ENCODE peak calls at places on chromosomes 7 and 10, in six cellular contexts. L is T-cell; G is stimulated activated naive B cell treated with anti-CD40 and anti-IgM and Interleukin-4, amounts not matched to agents 10 μg/mL and 1 μg/mL and 100 μg/mL, for 72 hours; J is COLO829; X is T-helper 2 cell; D is WTC11. R is an unnamed sample.

GRCh38 chr7:92306153-92306552 is 60.4 kb downstream of the ANKIB1 start:
- DNase-seq in L (no peak), G (no peak), J (no peak), X (no peak), D (no peak), R (no peak)

GRCh38 chr7:101160917-101161316 is 4.5 kb downstream of the VGF start:
- DNase-seq in L (no peak), G (no peak), J (no peak), X (no peak), D (no peak), R (no peak)

GRCh38 chr10:23095966-23096813 is 811 bp downstream of the MSRB2 start:
- DNase-seq in L (peak), G (peak), J (no peak), X (no peak), D (peak), R (no peak)

GRCh38 chr10:48613015-48613414 is 8.1 kb upstream of the ARHGAP22 start:
- DNase-seq in L (no peak), G (no peak), J (no peak), X (no peak), D (no peak), R (no peak)

GRCh38 chr10:86688398-86688921 is 20.1 kb downstream of the LDB3 start:
- DNase-seq in L (no peak), G (peak), J (no peak), X (no peak), D (peak), R (no peak)

GRCh38 chr7:144384555-144385245 is 18.8 kb downstream of the NOBOX start:
- DNase-seq in L (no peak), G (no peak), J (no peak), X (no peak), D (no peak), R (no peak)

GRCh38 chr7:48938539-48938938 is 14.2 kb downstream of the CDC14C start:
- DNase-seq in L (no peak), G (no peak), J (peak), X (no peak), D (no peak), R (no peak)

GRCh38 chr10:62687230-62687748 is 117.2 kb upstream of the ADO start:
- DNase-seq in L (no peak), G (no peak), J (no peak), X (no peak), D (no peak), R (no peak)

R was measured in keratinocyte.